ENCODE peak calls at places on chromosomes 7 and 10, in four cellular contexts. K is GM12878, A is HepG2, Z is K562. F is an unnamed sample.

GRCh38 chr10:349081-349480 is 213.8 kb downstream of the ZMYND11 start:
- DNase-seq in K (no peak), A (no peak), Z (no peak), F (no peak)

GRCh38 chr10:126525326-126525725 is 137.0 kb upstream of the ADAM12 start:
- DNase-seq in K (no peak), A (no peak), Z (no peak), F (no peak)

GRCh38 chr7:44541-44896 is 147.9 kb upstream of the FAM20C start:
- DNase-seq in K (no peak), A (no peak), Z (no peak), F (no peak)

GRCh38 chr10:31749981-31750850 is 178.4 kb downstream of the ARHGAP12 start:
- DNase-seq in K (no peak), A (no peak), Z (no peak), F (no peak)

GRCh38 chr7:22426463-22427121 is 69.6 kb upstream of the RAPGEF5 start:
- DNase-seq in K (no peak), A (no peak), Z (no peak), F (no peak)

GRCh38 chr10:110163841-110164240 is 43.6 kb upstream of the MXI1 start:
- DNase-seq in K (no peak), A (no peak), Z (no peak), F (no peak)

GRCh38 chr10:125882596-125882995 is 1.5 kb upstream of the DHX32 start:
- DNase-seq in K (no peak), A (no peak), Z (no peak), F (no peak)

GRCh38 chr7:101681170-101682007 is 52.3 kb upstream of the MYL10 start:
- DNase-seq in K (no peak), A (no peak), Z (no peak), F (no peak)

GRCh38 chr7:25167262-25167843 is 42.3 kb upstream of the CYCS start:
- DNase-seq in K (no peak), A (no peak), Z (no peak), F (no peak)

GRCh38 chr10:34505338-34505737 is 309.8 kb downstream of the PARD3 start:
- DNase-seq in K (no peak), A (no peak), Z (no peak), F (no peak)

GRCh38 chr10:56351909-56352630 is 9.0 kb downstream of the ZWINT start:
- DNase-seq in K (no peak), A (no peak), Z (no peak), F (no peak)

GRCh38 chr10:100993986-100994708 is 5.5 kb upstream of the LZTS2 start:
- DNase-seq in K (no peak), A (no peak), Z (peak; percentile 28), F (no peak)

GRCh38 chr7:114889646-114890285 is 32.1 kb upstream of the MDFIC start:
- DNase-seq in K (no peak), A (peak; percentile 1), Z (no peak), F (no peak)

GRCh38 chr7:12490105-12490688 is 80.3 kb upstream of the SCIN start:
- DNase-seq in K (no peak), A (peak; percentile 5), Z (peak; percentile 28), F (no peak)

GRCh38 chr10:117663750-117664149 is 121.2 kb downstream of the EMX2 start:
- DNase-seq in K (peak; percentile 83), A (peak; percentile 6), Z (no peak), F (no peak)

GRCh38 chr7:2520131-2520807 is 695 bp downstream of the LFNG start:
- DNase-seq in K (no peak), A (no peak), Z (peak; percentile 43), F (no peak)

GRCh38 chr7:137395425-137395824 is 51.9 kb upstream of the PTN start:
- DNase-seq in K (no peak), A (no peak), Z (no peak), F (no peak)

GRCh38 chr10:114925675-114926204 is 12.3 kb upstream of the TRUB1 start:
- DNase-seq in K (no peak), A (no peak), Z (peak; percentile 13), F (no peak)

GRCh38 chr10:48215148-48215982 is 59.1 kb downstream of the FRMPD2 start:
- DNase-seq in K (peak; percentile 49), A (peak; percentile 28), Z (peak; percentile 76), F (peak; percentile 77)

GRCh38 chr10:11192304-11193018 is 174.8 kb downstream of the CELF2 start:
- DNase-seq in K (no peak), A (no peak), Z (no peak), F (peak; percentile 35)

GRCh38 chr7:40747856-40748255 is 613.1 kb downstream of the SUGCT start:
- DNase-seq in K (no peak), A (no peak), Z (no peak), F (no peak)

GRCh38 chr7:43405948-43406347 is 177.0 kb upstream of the STK17A start:
- DNase-seq in K (no peak), A (no peak), Z (no peak), F (no peak)

GRCh38 chr10:95758351-95759025 is 2.5 kb downstream of the ENTPD1 start:
- DNase-seq in K (peak; percentile 92), A (no peak), Z (peak; percentile 63), F (no peak)

GRCh38 chr7:77310982-77311381 is 105.2 kb downstream of the GSAP start:
- DNase-seq in K (no peak), A (no peak), Z (no peak), F (no peak)

GRCh38 chr7:153772966-153773365 is 279.2 kb upstream of the DPP6 start:
- DNase-seq in K (no peak), A (no peak), Z (no peak), F (no peak)

GRCh38 chr7:37930226-37930948 is 9.9 kb downstream of the EPDR1 start:
- DNase-seq in K (no peak), A (no peak), Z (no peak), F (no peak)

GRCh38 chr7:7210475-7211237 is 28.3 kb downstream of the C1GALT1 start:
- DNase-seq in K (no peak), A (no peak), Z (no peak), F (peak; percentile 73)

GRCh38 chr7:47643716-47644400 is 61.9 kb upstream of the TNS3 start:
- DNase-seq in K (no peak), A (peak; percentile 39), Z (no peak), F (no peak)

GRCh38 chr10:124768791-124769190 is 22.9 kb downstream of the EEF1AKMT2 start:
- DNase-seq in K (no peak), A (no peak), Z (no peak), F (no peak)
- TF ChIP-seq ETV6 in K (no peak), A (no peak), Z (no peak), F (no peak)

DNA sequence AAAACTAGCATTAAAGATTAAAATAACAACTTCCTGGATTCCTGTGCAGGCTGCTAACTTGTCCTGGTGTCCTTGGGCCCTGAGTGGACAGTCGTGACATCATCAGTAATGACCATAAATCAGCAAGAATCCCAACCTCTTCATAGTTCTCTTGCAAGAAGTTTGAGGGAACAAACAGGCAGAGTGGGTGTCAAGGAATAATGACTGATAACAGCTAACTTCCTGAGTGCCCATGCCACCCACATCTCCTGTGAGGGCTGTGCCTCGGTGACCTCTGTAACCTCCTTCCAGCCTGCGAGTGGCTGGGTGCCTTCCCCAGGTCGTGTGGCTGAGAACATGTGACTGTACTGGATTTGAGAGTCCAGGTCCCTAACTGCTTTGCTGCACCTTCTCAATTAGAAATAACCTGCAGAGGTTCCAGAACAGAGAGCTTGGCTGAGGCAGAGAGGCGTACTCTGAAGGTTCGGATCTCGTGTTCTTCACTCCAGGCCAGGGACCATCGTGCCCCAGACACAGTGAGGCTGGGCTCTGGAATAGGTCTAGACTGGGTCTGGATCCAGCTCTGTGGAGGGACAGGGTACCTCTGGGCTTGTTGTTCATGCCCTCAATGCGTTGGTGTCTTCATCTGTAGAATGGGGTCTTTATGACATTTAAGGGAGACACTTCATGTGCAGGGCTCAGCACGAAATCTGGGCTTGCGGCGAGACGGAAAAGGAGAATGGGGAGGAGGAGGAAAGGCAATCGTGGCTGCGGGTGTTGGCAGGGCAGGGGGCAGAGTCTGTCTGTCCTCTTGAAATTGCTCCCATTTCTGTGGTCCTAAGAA is 313.1 kb upstream of the ZNF32 start:
- DNase-seq in K (no peak), A (no peak), Z (no peak), F (no peak)
- TF ChIP-seq SP1 in K (no peak), A (no peak), Z (no peak), F (no peak)

DNA sequence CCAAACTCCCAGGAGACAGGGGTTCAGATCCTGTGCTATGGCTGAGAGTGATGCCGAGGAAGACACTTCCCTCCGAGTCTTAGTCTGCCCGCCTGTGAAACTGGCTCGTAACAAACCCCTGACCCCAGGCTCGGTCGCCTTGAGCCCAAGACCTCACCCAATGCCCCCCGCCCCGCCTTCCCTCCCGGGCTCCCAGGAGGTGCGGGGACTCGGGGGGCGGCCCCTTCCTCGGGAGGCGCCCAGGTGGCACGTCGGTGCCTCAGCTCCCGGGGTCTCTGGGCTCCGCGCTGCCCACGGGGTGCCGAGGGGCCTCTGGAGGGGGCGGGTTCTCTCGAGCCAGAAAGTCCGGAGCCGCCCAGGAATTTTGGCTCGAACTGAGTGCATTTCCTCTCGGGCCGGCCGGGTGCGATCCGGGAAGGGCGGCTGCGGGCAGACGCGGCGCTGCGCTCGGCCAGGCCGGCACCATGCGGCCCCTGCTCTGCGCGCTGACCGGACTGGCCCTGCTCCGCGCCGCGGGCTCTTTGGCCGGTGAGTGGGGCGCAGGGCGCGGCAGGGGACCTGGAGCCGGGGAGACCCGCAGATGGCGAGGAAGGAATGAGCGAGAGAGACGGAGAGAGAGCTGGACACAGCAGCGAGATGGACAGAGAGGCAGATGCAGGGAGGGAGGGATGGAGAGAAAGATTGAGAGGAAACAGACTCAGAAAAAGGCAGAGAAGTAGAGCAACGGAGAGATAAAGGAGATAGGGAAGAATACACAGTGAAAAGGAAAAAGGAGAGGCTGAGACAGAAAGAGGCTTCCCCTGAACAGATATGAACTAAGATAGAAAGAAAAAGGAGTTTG is at the start of gene PLAC9:
- DNase-seq in K (no peak), A (no peak), Z (no peak), F (peak; percentile 63)
- TF ChIP-seq ETV6 in K (no peak), A (no peak), Z (no peak), F (no peak)

GRCh38 chr10:22648547-22648961 is 65.8 kb downstream of the PIP4K2A start:
- DNase-seq in K (peak; percentile 75), A (no peak), Z (no peak), F (no peak)
- TF ChIP-seq SP1 in K (no peak), A (no peak), Z (no peak), F (no peak)

GRCh38 chr10:98556061-98556460 is 109.3 kb upstream of the HPS1 start:
- DNase-seq in K (no peak), A (no peak), Z (no peak), F (no peak)

GRCh38 chr10:98555011-98555619 is 108.4 kb upstream of the HPS1 start:
- DNase-seq in K (no peak), A (no peak), Z (no peak), F (no peak)

GRCh38 chr10:98563811-98564210 is 117.1 kb upstream of the HPS1 start:
- DNase-seq in K (no peak), A (no peak), Z (no peak), F (no peak)

GRCh38 chr10:98560585-98560984 is 113.8 kb upstream of the HPS1 start:
- DNase-seq in K (no peak), A (no peak), Z (no peak), F (no peak)
- TF ChIP-seq ETV6 in K (no peak), A (no peak), Z (no peak), F (no peak)

DNA sequence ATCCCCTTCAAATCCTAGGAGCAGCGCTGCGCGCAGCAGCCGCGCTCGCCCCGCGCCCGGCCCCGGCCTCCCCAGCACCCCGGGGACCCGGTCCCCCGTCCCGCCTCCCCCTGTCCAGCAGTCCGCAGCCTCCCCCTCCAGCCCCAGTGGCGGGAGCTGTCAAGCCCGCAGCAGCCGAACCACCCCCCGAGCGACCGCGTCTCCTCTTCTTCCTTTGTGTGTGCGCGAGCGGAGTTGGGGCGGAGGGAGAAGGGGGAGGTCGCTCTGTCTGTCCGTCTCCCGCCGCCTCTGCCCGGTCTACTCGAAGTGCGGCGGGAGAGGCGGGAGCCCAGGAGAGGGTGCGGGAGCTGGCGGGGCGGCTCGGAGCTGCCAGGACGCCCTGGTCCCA is 375 bp upstream of the CHN2 start:
- DNase-seq in K (no peak), A (no peak), Z (no peak), F (peak; percentile 49)
- TF ChIP-seq SP1 in K (no peak), A (no peak), Z (no peak), F (no peak)